ENCODE peak calls at places on chromosomes 12 and 14, in six cellular contexts. X is A549, G is IMR-90, U is GM12878, M is HepG2, K is K562. A is an unnamed sample.
A peak's percentile ranks its signal among the peaks of the same experiment; 100 is the strongest.

GRCh38 chr14:21068521-21069387 is 1.4 kb upstream of the ARHGEF40 start:
- DNase-seq in X (peak; percentile 53), G (peak; percentile 52), U (no peak), M (peak; percentile 84), K (peak; percentile 75), A (peak; percentile 65)

GRCh38 chr12:133023566-133023965 is 13.7 kb upstream of the ZNF84 start:
- DNase-seq in X (no peak), G (peak; percentile 13), U (no peak), M (no peak), K (no peak), A (no peak)

GRCh38 chr12:131250028-131250950 is 296.6 kb downstream of the ADGRD1 start:
- DNase-seq in X (peak; percentile 87), G (no peak), U (no peak), M (no peak), K (peak; percentile 22), A (no peak)

GRCh38 chr14:94545131-94545841 is 16.0 kb upstream of the SERPINA4 start:
- DNase-seq in X (no peak), G (no peak), U (no peak), M (no peak), K (peak; percentile 2), A (no peak)

GRCh38 chr12:110858848-110859247 is 12.1 kb downstream of the CCDC63 start:
- DNase-seq in X (no peak), G (no peak), U (no peak), M (no peak), K (no peak), A (no peak)

GRCh38 chr12:47812797-47813490 is 6.8 kb downstream of the HDAC7 start:
- DNase-seq in X (peak; percentile 74), G (peak; percentile 83), U (peak; percentile 73), M (peak; percentile 36), K (peak; percentile 92), A (peak; percentile 58)

GRCh38 chr12:42180990-42181611 is 36.4 kb upstream of the GXYLT1 start:
- DNase-seq in X (no peak), G (peak; percentile 22), U (no peak), M (peak; percentile 50), K (no peak), A (no peak)

GRCh38 chr12:2739832-2740641 is 54.7 kb upstream of the FKBP4 start:
- DNase-seq in X (peak; percentile 44), G (peak; percentile 34), U (no peak), M (peak; percentile 32), K (peak; percentile 12), A (no peak)

GRCh38 chr14:53325176-53325806 is 172.2 kb upstream of the DDHD1 start:
- DNase-seq in X (no peak), G (peak; percentile 21), U (no peak), M (no peak), K (no peak), A (no peak)

GRCh38 chr12:116202940-116203339 is 74.6 kb downstream of the MED13L start:
- DNase-seq in X (no peak), G (peak; percentile 30), U (no peak), M (no peak), K (no peak), A (no peak)

GRCh38 chr14:101927859-101928258 is 36.5 kb upstream of the DYNC1H1 start:
- DNase-seq in X (no peak), G (peak; percentile 98), U (no peak), M (no peak), K (peak; percentile 89), A (no peak)

GRCh38 chr12:27226319-27226984 is 17.6 kb upstream of the STK38L start:
- DNase-seq in X (no peak), G (no peak), U (no peak), M (peak; percentile 15), K (no peak), A (no peak)

GRCh38 chr14:93173943-93174395 is 10.7 kb downstream of the MOAP1 start:
- DNase-seq in X (no peak), G (peak; percentile 22), U (no peak), M (no peak), K (peak; percentile 75), A (no peak)

GRCh38 chr14:61258985-61259384 is 22.2 kb downstream of the TMEM30B start:
- DNase-seq in X (no peak), G (peak; percentile 21), U (no peak), M (no peak), K (no peak), A (no peak)

GRCh38 chr12:126950266-126950665 is 1316.7 kb upstream of the TMEM132C start:
- DNase-seq in X (no peak), G (no peak), U (no peak), M (no peak), K (no peak), A (no peak)
- TF ChIP-seq BHLHE40 in X (no peak), G (no peak), U (no peak), M (no peak), K (no peak), A (no peak)

DNA sequence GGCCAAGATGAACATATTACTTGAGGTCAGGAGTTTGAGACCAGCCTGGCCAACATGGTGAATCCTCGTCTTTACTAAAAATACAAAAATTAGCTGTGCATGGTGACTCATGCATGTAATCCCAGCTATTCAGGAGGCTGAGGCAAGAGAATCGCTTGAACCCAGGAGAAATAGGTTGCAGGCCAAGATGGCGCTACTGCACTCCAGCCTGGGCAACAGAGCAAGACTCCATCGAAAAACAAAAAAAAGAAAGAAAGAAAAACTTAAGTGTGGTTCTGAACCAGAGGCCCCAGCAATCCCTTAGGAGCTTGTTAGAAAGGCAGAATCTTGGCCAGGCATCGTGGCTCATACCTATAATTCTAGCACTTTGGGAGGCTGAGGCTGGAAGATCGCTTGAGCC is 24.5 kb downstream of the SVOP start:
- DNase-seq in X (no peak), G (no peak), U (no peak), M (no peak), K (no peak), A (no peak)
- TF ChIP-seq BHLHE40 in X (no peak), G (no peak), U (no peak), M (no peak), K (no peak), A (no peak)

GRCh38 chr12:95789126-95790024 is 1.2 kb downstream of the NTN4 start:
- DNase-seq in X (peak; percentile 72), G (peak; percentile 13), U (no peak), M (no peak), K (no peak), A (no peak)
- TF ChIP-seq BHLHE40 in X (no peak), G (no peak), U (no peak), M (no peak), K (no peak), A (no peak)

DNA sequence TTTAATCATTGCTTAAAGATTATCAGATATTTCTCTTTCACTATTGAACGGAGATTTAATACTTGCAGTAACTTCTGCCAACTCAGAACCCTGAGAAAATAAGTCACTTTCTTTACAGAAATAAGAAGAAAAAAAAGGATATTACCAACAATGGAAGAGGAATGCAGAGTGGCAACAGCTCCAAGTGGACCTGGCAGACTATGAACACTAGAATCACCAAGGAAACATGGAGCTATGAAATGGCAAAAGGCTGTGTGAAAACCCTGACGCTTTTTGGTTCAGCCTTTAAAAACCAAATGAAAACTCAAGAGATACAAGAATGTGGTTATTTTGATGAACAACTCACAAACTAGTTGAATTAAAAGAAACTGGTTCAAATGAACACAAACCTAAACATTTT is 17.8 kb downstream of the DTD2 start:
- DNase-seq in X (no peak), G (no peak), U (no peak), M (no peak), K (no peak), A (no peak)
- TF ChIP-seq BHLHE40 in X (no peak), G (no peak), U (no peak), M (no peak), K (no peak), A (no peak)

GRCh38 chr14:26204362-26204953 is 393.4 kb downstream of the NOVA1 start:
- DNase-seq in X (no peak), G (no peak), U (no peak), M (no peak), K (no peak), A (no peak)

GRCh38 chr14:26199599-26200370 is 398.0 kb downstream of the NOVA1 start:
- DNase-seq in X (no peak), G (no peak), U (no peak), M (no peak), K (no peak), A (no peak)

GRCh38 chr14:26206640-26207039 is 391.2 kb downstream of the NOVA1 start:
- DNase-seq in X (no peak), G (no peak), U (no peak), M (no peak), K (no peak), A (no peak)

GRCh38 chr14:26200675-26201074 is 397.2 kb downstream of the NOVA1 start:
- DNase-seq in X (no peak), G (peak; percentile 17), U (no peak), M (no peak), K (no peak), A (no peak)

GRCh38 chr14:26204954-26205479 is 392.8 kb downstream of the NOVA1 start:
- DNase-seq in X (no peak), G (no peak), U (no peak), M (no peak), K (no peak), A (no peak)
- TF ChIP-seq BHLHE40 in X (no peak), G (no peak), U (no peak), M (no peak), K (no peak), A (no peak)

GRCh38 chr12:122040579-122041386 is 19.1 kb downstream of the BCL7A start:
- DNase-seq in X (peak; percentile 95), G (no peak), U (no peak), M (peak; percentile 80), K (no peak), A (no peak)
- TF ChIP-seq BHLHE40 in X (peak; percentile 73), G (no peak), U (no peak), M (peak; percentile 75), K (no peak), A (no peak)

GRCh38 chr12:112374166-112374740 is 8.0 kb downstream of the HECTD4 start:
- DNase-seq in X (no peak), G (no peak), U (no peak), M (no peak), K (no peak), A (no peak)

GRCh38 chr12:112370156-112370555 is 12.1 kb downstream of the HECTD4 start:
- DNase-seq in X (no peak), G (peak; percentile 61), U (no peak), M (no peak), K (no peak), A (no peak)

GRCh38 chr12:112370868-112371510 is 11.2 kb downstream of the HECTD4 start:
- DNase-seq in X (no peak), G (no peak), U (no peak), M (peak; percentile 39), K (no peak), A (no peak)

GRCh38 chr12:112367986-112368385 is 14.2 kb downstream of the HECTD4 start:
- DNase-seq in X (no peak), G (no peak), U (no peak), M (no peak), K (no peak), A (no peak)

GRCh38 chr12:112368856-112369255 is 13.4 kb downstream of the HECTD4 start:
- DNase-seq in X (no peak), G (no peak), U (no peak), M (no peak), K (no peak), A (no peak)
- TF ChIP-seq BHLHE40 in X (no peak), G (no peak), U (no peak), M (no peak), K (no peak), A (no peak)

DNA sequence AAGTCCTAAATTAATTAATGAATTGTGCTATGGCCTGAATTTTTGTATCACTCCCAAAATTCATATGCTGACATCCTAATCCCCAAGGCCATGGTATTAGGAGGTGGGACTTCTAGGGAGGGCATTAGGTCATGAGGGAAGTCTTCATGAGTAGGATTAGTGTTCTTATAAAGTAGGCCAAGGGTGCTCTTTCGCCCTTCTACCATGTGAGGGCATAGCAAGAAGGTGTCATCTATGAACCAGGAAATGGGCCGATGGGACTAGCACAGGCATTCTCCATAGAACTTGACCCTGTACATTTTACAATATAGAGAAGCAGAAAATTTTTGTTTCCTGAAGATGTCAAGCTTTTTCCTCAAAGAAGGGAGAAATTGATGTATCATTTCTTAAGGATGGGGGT is 12.5 kb downstream of the SYT10 start:
- DNase-seq in X (peak; percentile 53), G (no peak), U (no peak), M (peak; percentile 18), K (peak; percentile 54), A (no peak)
- TF ChIP-seq BHLHE40 in X (no peak), G (no peak), U (no peak), M (no peak), K (no peak), A (no peak)

A was measured in HEK293T.